ENCODE peak calls at places on chromosome 22, in five cellular contexts. K is ovary, R is A549, B is K562, Z is sigmoid colon. G is an unnamed sample. For H3K4me1, the result is how much of the 10 kb centered on the place peaks cover.

GRCh38 chr22:28829358-28830181 is 29.2 kb upstream of the XBP1 start:
- DNase-seq in R (peak), Z (peak), B (peak), K (peak), G (peak)

GRCh38 chr22:46549971-46550641 is 12.7 kb upstream of the CELSR1 start:
- DNase-seq in B (no peak), K (no peak), Z (no peak), R (no peak), G (no peak)

GRCh38 chr22:46661221-46661851 is 41.1 kb downstream of the GRAMD4 start:
- DNase-seq in R (peak), K (no peak), Z (no peak), B (no peak), G (no peak)

GRCh38 chr22:34976474-34976873 is 89.5 kb upstream of the ISX start:
- DNase-seq in Z (no peak), R (no peak), B (peak), K (no peak), G (no peak)

GRCh38 chr22:25564979-25565677 is 653 bp downstream of the GRK3 start:
- DNase-seq in R (peak), K (no peak), B (peak), Z (peak), G (no peak)

GRCh38 chr22:19932367-19933206 is 9.0 kb upstream of the COMT start:
- DNase-seq in K (no peak), R (no peak), B (peak), Z (no peak), G (no peak)

GRCh38 chr22:49517211-49517610 is 310.5 kb downstream of the BRD1 start:
- DNase-seq in R (no peak), B (no peak), K (no peak), Z (no peak), G (no peak)

GRCh38 chr22:22388055-22388454 is 120.5 kb downstream of the ZNF280B start:
- DNase-seq in Z (no peak), R (no peak), K (no peak), B (no peak), G (no peak)

GRCh38 chr22:36765131-36765942 is 10.6 kb downstream of the IFT27 start:
- DNase-seq in B (no peak), Z (peak), K (no peak), R (no peak), G (no peak)

GRCh38 chr22:20509344-20510047 is 2.1 kb downstream of the MED15 start:
- DNase-seq in K (peak), B (peak), R (peak), Z (peak), G (peak)

GRCh38 chr22:50178871-50179869 is 6.5 kb upstream of the TRABD start:
- DNase-seq in R (no peak), Z (peak), K (peak), B (peak), G (no peak)

DNA sequence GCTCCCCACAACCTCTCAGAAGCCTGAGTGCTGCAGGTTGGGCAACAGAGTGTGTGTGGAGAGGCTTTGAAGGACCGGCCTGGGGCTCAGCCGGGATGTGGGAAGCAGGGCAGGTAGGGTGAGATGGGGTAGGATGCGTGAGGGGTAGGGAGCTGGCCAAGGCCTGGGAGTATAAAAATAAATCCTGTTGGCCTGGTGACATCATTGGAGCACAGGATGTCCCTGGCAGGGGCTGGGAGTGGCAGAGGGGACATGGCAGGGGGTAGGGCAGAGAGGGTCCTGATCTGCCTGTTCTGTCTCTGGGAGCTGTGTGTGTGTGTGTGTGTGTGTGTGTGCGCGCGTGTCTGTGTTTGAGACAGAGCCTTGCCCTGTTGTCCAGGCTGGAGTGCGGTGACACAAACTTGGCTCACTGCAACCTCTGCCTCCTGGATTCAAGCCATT is 28.6 kb downstream of the TEF start:
- DNase-seq in Z (peak), K (no peak), R (no peak), B (no peak), G (no peak)
- TF ChIP-seq EP300 in Z (peak), K (no peak), R (no peak), B (no peak), G (no peak)

GRCh38 chr22:17780741-17781318 is 6.6 kb upstream of the BID start:
- DNase-seq in Z (no peak), K (no peak), R (no peak), B (no peak), G (no peak)
- TF ChIP-seq POLR2A in Z (no peak), K (no peak), R (no peak), B (no peak), G (no peak)

DNA sequence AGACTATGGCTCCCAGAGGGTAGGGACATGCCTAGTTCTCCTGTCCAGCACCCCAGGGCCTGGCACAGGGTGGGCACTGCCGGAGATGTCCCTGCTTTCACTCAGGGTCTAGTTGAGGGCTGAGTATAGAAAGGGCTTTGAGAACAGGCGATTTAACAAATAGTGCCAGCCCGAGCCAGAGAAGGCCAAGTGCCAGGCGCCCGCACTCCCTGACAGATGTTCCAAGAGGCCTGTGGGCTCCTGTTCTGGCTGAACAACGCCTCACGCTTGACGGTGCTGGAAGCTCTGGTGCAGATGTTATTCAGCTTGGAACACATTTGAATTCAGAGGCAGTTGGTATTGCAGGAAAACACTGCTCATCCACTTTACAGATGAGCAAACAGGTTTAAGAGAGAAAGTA is 46.5 kb downstream of the NFAM1 start:
- DNase-seq in R (no peak), B (no peak), K (no peak), Z (no peak), G (no peak)
- H3K4me1 ChIP-seq in R (under half), B (under half), K (under half), Z (under half), G (under half)

GRCh38 chr22:37803636-37804371 is 3.9 kb upstream of the GCAT start:
- DNase-seq in R (no peak), Z (no peak), B (no peak), K (peak), G (no peak)

GRCh38 chr22:37804502-37804885 is 3.2 kb upstream of the GCAT start:
- DNase-seq in Z (no peak), R (no peak), K (peak), B (no peak), G (no peak)

GRCh38 chr22:37805878-37806277 is 1.9 kb upstream of the GCAT start:
- DNase-seq in K (no peak), B (no peak), Z (no peak), R (no peak), G (no peak)

GRCh38 chr22:37806409-37807338 is 1.1 kb upstream of the GCAT start:
- DNase-seq in K (peak), R (no peak), B (no peak), Z (peak), G (no peak)

DNA sequence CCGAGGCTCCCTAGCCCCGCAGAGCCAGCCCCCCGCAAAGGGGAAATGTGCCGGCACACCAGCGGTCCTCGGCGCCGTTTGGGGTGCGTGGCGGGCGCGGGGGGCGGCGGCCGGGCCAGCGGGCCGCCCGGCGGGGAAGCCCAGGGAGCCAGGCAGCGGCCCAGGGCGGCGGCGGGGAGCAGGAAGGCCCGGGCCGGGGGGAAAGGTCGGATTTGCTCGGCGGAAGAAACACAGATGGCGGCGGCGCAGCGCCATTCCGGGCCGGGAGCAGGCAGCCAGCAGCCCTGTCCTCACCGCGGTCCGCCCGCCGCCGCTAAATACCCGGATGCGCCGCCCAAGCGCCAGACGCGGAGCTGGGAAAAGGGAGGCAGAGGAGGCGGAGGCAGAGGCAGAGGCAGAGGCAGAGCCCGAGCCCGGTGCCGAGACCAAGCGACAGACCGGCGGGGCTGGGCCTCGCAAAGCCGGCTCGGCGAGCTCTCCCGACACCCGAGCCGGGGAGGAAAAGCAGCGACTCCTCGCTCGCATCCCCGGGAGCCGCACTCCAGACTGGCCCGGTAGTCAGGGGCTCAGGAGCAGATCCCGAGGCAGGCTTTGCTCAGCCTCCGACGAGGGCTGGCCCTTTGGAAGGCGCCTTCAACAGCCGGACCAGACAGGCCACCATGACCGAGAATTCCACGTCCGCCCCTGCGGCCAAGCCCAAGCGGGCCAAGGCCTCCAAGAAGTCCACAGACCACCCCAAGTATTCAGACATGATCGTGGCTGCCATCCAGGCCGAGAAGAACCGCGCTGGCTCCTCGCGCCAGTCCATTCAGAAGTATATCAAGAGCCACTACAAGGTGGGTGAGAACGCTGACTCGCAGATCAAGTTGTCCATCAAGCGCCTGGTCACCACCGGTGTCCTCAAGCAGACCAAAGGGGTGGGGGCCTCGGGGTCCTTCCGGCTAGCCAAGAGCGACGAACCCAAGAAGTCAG is 2.6 kb upstream of the GCAT start:
- DNase-seq in R (peak), K (peak), B (no peak), Z (peak), G (peak)
- TF ChIP-seq EP300 in R (no peak), K (no peak), B (no peak), Z (no peak), G (peak)

DNA sequence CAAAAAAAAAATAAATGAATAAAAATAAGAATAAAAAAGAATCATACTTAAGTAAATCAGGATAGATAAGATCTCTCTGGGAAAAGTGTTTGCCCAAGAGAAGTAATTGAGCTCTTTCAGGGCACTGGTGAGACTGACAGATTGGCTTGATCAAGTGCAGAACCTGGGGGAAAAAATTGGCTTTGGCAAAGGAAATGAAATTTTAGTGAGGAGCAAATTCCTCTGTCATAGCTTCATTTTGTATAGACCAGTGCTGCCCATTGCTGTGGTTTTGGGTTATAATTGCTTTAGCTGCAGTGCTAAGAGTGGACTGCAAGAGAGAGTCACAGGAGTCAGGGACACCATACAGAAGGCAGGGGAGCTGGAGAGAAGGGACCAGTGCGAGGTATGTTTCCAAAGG is 35.7 kb downstream of the SFI1 start:
- DNase-seq in B (no peak), R (no peak), Z (no peak), K (no peak), G (no peak)
- TF ChIP-seq POLR2A in B (no peak), R (no peak), Z (no peak), K (no peak), G (no peak)

GRCh38 chr22:24147666-24148065 is 33.6 kb upstream of the SUSD2 start:
- DNase-seq in B (no peak), Z (no peak), R (no peak), K (no peak), G (no peak)
- H3K4me1 ChIP-seq in B (under half), Z (half or more), R (under half), K (under half), G (half or more)